ENCODE peak calls at places on chromosomes 2 and 18, in four cellular contexts. S is K562, K is HepG2, Z is SK-N-SH. G is an unnamed sample.

GRCh38 chr18:70216788-70217187 is 11.3 kb upstream of the RTTN start:
- DNase-seq in S (no peak), K (no peak), Z (no peak), G (no peak)

GRCh38 chr2:10447300-10448207 is 573 bp downstream of the ODC1 start:
- DNase-seq in Z (peak), K (peak), S (peak), G (peak)

GRCh38 chr2:58535182-58535581 is 294.1 kb upstream of the FANCL start:
- DNase-seq in S (peak), Z (no peak), K (no peak), G (peak)

GRCh38 chr18:9673296-9674251 is 34.5 kb upstream of the RAB31 start:
- DNase-seq in K (peak), S (peak), Z (peak), G (no peak)

GRCh38 chr2:100820346-100821254 is 661 bp downstream of the NPAS2 start:
- DNase-seq in S (no peak), K (no peak), Z (no peak), G (peak)

GRCh38 chr18:46424898-46425297 is 232.1 kb downstream of the LOXHD1 start:
- DNase-seq in K (no peak), S (no peak), Z (no peak), G (peak)

GRCh38 chr2:120958623-120959366 is 223.1 kb downstream of the GLI2 start:
- DNase-seq in Z (peak), S (peak), K (no peak), G (peak)

GRCh38 chr2:8219631-8220393 is 462.0 kb upstream of the ID2 start:
- DNase-seq in S (no peak), Z (no peak), K (no peak), G (no peak)

GRCh38 chr18:54957295-54957694 is 2.0 kb downstream of the CCDC68 start:
- DNase-seq in S (no peak), K (peak), Z (peak), G (no peak)

GRCh38 chr2:102618452-102619413 is 620 bp upstream of the SLC9A2 start:
- DNase-seq in S (peak), Z (no peak), K (no peak), G (peak)

GRCh38 chr18:54717673-54718435 is 110.4 kb upstream of the RAB27B start:
- DNase-seq in S (peak), K (no peak), Z (peak), G (peak)

GRCh38 chr18:24924066-24924716 is 427.8 kb downstream of the ZNF521 start:
- DNase-seq in S (no peak), Z (no peak), K (no peak), G (peak)

GRCh38 chr18:272650-273049 is 4.8 kb upstream of the THOC1 start:
- DNase-seq in S (no peak), K (no peak), Z (no peak), G (no peak)

GRCh38 chr2:48450256-48450655 is 79.7 kb upstream of the STON1 start:
- DNase-seq in K (no peak), Z (no peak), S (no peak), G (no peak)

GRCh38 chr2:128603411-128603924 is 284.8 kb upstream of the HS6ST1 start:
- DNase-seq in Z (no peak), S (no peak), K (no peak), G (no peak)

GRCh38 chr2:158391876-158392275 is 64.7 kb downstream of the CCDC148 start:
- DNase-seq in Z (no peak), K (peak), S (peak), G (no peak)
- TF ChIP-seq FOXJ3 in Z (no peak), K (no peak), S (no peak), G (no peak)

DNA sequence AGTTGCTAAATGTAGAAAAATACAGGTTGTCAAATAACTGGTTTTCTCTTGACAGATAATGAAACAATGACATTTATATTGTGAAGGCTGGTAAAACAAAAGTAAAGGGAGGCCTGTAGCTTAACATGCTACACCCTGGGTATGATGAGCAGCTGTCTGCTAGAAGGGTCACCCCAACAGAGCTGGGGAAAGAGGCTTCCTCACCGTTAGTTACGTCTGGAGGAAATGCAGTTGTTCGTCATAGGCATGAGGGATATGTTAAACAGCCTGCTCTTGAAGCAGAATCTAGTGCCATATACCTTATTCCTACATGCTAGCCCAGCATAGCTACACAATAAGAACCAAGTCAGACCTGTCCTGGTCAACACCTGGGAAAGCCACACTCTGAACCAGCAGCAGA is 49.9 kb downstream of the LPIN2 start:
- DNase-seq in Z (no peak), K (no peak), S (no peak), G (no peak)
- TF ChIP-seq FOXJ3 in Z (no peak), K (no peak), S (no peak), G (no peak)

GRCh38 chr2:109614715-109615636 is 812 bp downstream of the SOWAHC start:
- DNase-seq in K (no peak), S (no peak), Z (peak), G (peak)

GRCh38 chr2:109609352-109610024 is 4.3 kb downstream of the SEPTIN10 start:
- DNase-seq in Z (no peak), K (no peak), S (no peak), G (no peak)

GRCh38 chr2:109613922-109614714 is at the start of the genes SEPTIN10 and SOWAHC:
- DNase-seq in S (no peak), K (peak), Z (peak), G (peak)

GRCh38 chr2:109612991-109613921 is 510 bp downstream of the SEPTIN10 start:
- DNase-seq in K (peak), S (no peak), Z (peak), G (no peak)

GRCh38 chr2:109611467-109612095 is 2.2 kb downstream of the SEPTIN10 start:
- DNase-seq in K (peak), S (no peak), Z (no peak), G (no peak)
- TF ChIP-seq FOXJ3 in K (no peak), S (no peak), Z (no peak), G (no peak)

GRCh38 chr2:230916218-230916617 is 8.8 kb downstream of the GPR55 start:
- DNase-seq in Z (no peak), S (no peak), K (no peak), G (no peak)

GRCh38 chr2:230913812-230914211 is 11.2 kb downstream of the GPR55 start:
- DNase-seq in K (no peak), Z (no peak), S (no peak), G (no peak)

GRCh38 chr2:230915297-230915696 is 9.7 kb downstream of the GPR55 start:
- DNase-seq in Z (no peak), K (no peak), S (no peak), G (no peak)

GRCh38 chr2:230913406-230913805 is 11.6 kb downstream of the GPR55 start:
- DNase-seq in K (peak), Z (peak), S (peak), G (no peak)

DNA sequence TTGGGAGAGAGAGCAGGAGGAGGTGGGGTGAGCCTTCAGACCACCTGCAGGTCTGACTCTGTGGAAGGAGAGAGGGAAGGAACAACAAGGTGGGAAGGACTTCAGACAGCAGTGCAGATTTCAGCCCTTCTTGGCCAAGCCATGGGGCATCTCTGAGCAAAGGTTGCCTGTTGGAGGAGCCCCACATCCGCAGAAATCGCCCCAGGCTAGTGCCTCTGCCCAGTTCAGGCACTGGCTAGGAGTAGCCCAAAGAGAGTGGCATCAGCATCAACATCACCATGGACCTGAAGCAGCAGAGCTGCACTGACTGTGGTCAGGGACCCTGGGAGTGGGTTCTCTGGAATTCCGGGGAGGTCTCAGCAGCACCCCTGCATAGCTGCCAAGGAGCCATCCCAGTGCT is 10.2 kb downstream of the GPR55 start:
- DNase-seq in S (no peak), Z (no peak), K (no peak), G (no peak)
- TF ChIP-seq FOXJ3 in S (no peak), Z (no peak), K (no peak), G (no peak)